ENCODE peak calls at places on chromosomes 4 and X, in five cellular contexts. One of them, this sample, is unnamed.

GRCh38 chr4:106355193-106355592 is 13.4 kb downstream of the GIMD1 start:
- DNase-seq in ELF-1: no peak
- DNase-seq in iris pigment epithelial cell: no peak
- DNase-seq in amniotic stem cell: no peak
- DNase-seq in islet precursor cell: no peak
- DNase-seq in this sample: no peak

GRCh38 chrX:74536142-74537010 is 78.0 kb downstream of the RLIM start:
- DNase-seq in amniotic stem cell: peak
- DNase-seq in iris pigment epithelial cell: peak
- DNase-seq in ELF-1: peak
- DNase-seq in islet precursor cell: peak
- DNase-seq in this sample: peak

GRCh38 chr4:172942840-172943239 is 225.8 kb upstream of the GALNT7 start:
- DNase-seq in ELF-1: no peak
- DNase-seq in amniotic stem cell: no peak
- DNase-seq in iris pigment epithelial cell: no peak
- DNase-seq in islet precursor cell: no peak
- DNase-seq in this sample: no peak

GRCh38 chrX:109889289-109890006 is 113.5 kb upstream of the TMEM164 start:
- DNase-seq in ELF-1: no peak
- DNase-seq in iris pigment epithelial cell: peak
- DNase-seq in amniotic stem cell: no peak
- DNase-seq in islet precursor cell: peak
- DNase-seq in this sample: no peak

GRCh38 chr4:99437686-99438577 is 2.8 kb upstream of the ADH7 start:
- DNase-seq in islet precursor cell: no peak
- DNase-seq in amniotic stem cell: no peak
- DNase-seq in iris pigment epithelial cell: no peak
- DNase-seq in ELF-1: no peak
- DNase-seq in this sample: no peak

GRCh38 chr4:150385606-150386005 is 196.3 kb upstream of the MAB21L2 start:
- DNase-seq in amniotic stem cell: peak
- DNase-seq in islet precursor cell: peak
- DNase-seq in iris pigment epithelial cell: peak
- DNase-seq in ELF-1: peak
- DNase-seq in this sample: peak

GRCh38 chrX:10685923-10686595 is 65.7 kb upstream of the MID1 start:
- DNase-seq in iris pigment epithelial cell: no peak
- DNase-seq in amniotic stem cell: no peak
- DNase-seq in islet precursor cell: peak
- DNase-seq in ELF-1: no peak
- DNase-seq in this sample: no peak

GRCh38 chr4:72112514-72113156 is 80.8 kb downstream of the NPFFR2 start:
- DNase-seq in islet precursor cell: peak
- DNase-seq in iris pigment epithelial cell: peak
- DNase-seq in amniotic stem cell: peak
- DNase-seq in ELF-1: no peak
- DNase-seq in this sample: peak

GRCh38 chr4:107210450-107211239 is 174.5 kb upstream of the DKK2 start:
- DNase-seq in amniotic stem cell: no peak
- DNase-seq in islet precursor cell: no peak
- DNase-seq in iris pigment epithelial cell: peak
- DNase-seq in ELF-1: no peak
- DNase-seq in this sample: peak

GRCh38 chr4:108350332-108350731 is 181.6 kb upstream of the LEF1 start:
- DNase-seq in islet precursor cell: peak
- DNase-seq in iris pigment epithelial cell: no peak
- DNase-seq in ELF-1: peak
- DNase-seq in amniotic stem cell: no peak
- DNase-seq in this sample: no peak

GRCh38 chr4:119525005-119525749 is 103.4 kb downstream of the PDE5A start:
- DNase-seq in amniotic stem cell: no peak
- DNase-seq in iris pigment epithelial cell: peak
- DNase-seq in islet precursor cell: no peak
- DNase-seq in ELF-1: no peak
- DNase-seq in this sample: peak

GRCh38 chr4:145279122-145279960 is 99.0 kb upstream of the OTUD4 start:
- DNase-seq in amniotic stem cell: peak
- DNase-seq in iris pigment epithelial cell: peak
- DNase-seq in ELF-1: no peak
- DNase-seq in islet precursor cell: no peak
- DNase-seq in this sample: peak

GRCh38 chr4:24226018-24226417 is 336.2 kb upstream of the PPARGC1A start:
- DNase-seq in ELF-1: no peak
- DNase-seq in amniotic stem cell: no peak
- DNase-seq in iris pigment epithelial cell: peak
- DNase-seq in islet precursor cell: peak
- DNase-seq in this sample: no peak

GRCh38 chr4:16129336-16129735 is 45.5 kb upstream of the PROM1 start:
- DNase-seq in islet precursor cell: no peak
- DNase-seq in ELF-1: peak
- DNase-seq in iris pigment epithelial cell: no peak
- DNase-seq in amniotic stem cell: no peak
- DNase-seq in this sample: no peak

This sample was measured in amniotic epithelial cell.